ENCODE peak calls at places on chromosomes 13 and 19, in five cellular contexts. A is heart right ventricle, M is mucosa of descending colon, B is bronchial epithelial cell, R is cardiac fibroblast. Q is an unnamed sample.

GRCh38 chr19:11887618-11888531 is at the start of gene ZNF69:
- DNase-seq in A (peak), M (peak), B (peak), R (peak), Q (peak)

GRCh38 chr19:27828781-27829275 is 1384.1 kb downstream of the UQCRFS1 start:
- DNase-seq in A (no peak), M (no peak), B (no peak), R (no peak), Q (no peak)

GRCh38 chr13:29576581-29576980 is 18.9 kb downstream of the SLC7A1 start:
- DNase-seq in A (no peak), M (no peak), B (no peak), R (no peak), Q (no peak)

GRCh38 chr13:84481958-84482357 is 599.7 kb upstream of the SLITRK1 start:
- DNase-seq in A (no peak), M (no peak), B (peak), R (peak), Q (peak)

GRCh38 chr13:84405286-84405685 is 523.0 kb upstream of the SLITRK1 start:
- DNase-seq in A (no peak), M (no peak), B (peak), R (peak), Q (peak)

GRCh38 chr13:49638416-49639072 is 10.2 kb downstream of the ARL11 start:
- DNase-seq in A (no peak), M (no peak), B (peak), R (peak), Q (no peak)

GRCh38 chr13:28531195-28531955 is 36.4 kb upstream of the FLT1 start:
- DNase-seq in A (peak), M (peak), B (no peak), R (peak), Q (peak)

GRCh38 chr13:112453874-112454647 is 77.9 kb downstream of the SPACA7 start:
- DNase-seq in A (no peak), M (no peak), B (no peak), R (no peak), Q (no peak)

GRCh38 chr13:107669356-107669755 is 546.0 kb downstream of the LIG4 start:
- DNase-seq in A (no peak), M (no peak), B (no peak), R (peak), Q (no peak)

GRCh38 chr19:5103061-5103701 is 134.3 kb downstream of the KDM4B start:
- DNase-seq in A (peak), M (no peak), B (no peak), R (no peak), Q (peak)

GRCh38 chr19:18712981-18713380 is 29.5 kb downstream of the CRTC1 start:
- DNase-seq in A (no peak), M (no peak), B (no peak), R (no peak), Q (peak)

GRCh38 chr13:90197722-90198121 is 1149.8 kb upstream of the MIR17HG start:
- DNase-seq in A (no peak), M (no peak), B (peak), R (peak), Q (peak)

GRCh38 chr13:74669149-74669548 is 534.9 kb upstream of the KLF12 start:
- DNase-seq in A (no peak), M (no peak), B (no peak), R (no peak), Q (no peak)

GRCh38 chr19:23343434-23344010 is 51.7 kb downstream of the ZNF91 start:
- DNase-seq in A (no peak), M (no peak), B (no peak), R (no peak), Q (no peak)

GRCh38 chr19:532578-533484 is 1.3 kb downstream of the CDC34 start:
- DNase-seq in A (peak), M (peak), B (peak), R (peak), Q (peak)

GRCh38 chr19:38321646-38322323 is 2.1 kb downstream of the KCNK6 start:
- DNase-seq in A (peak), M (no peak), B (peak), R (peak), Q (peak)

GRCh38 chr19:3618144-3618810 is 8.3 kb downstream of the CACTIN start:
- DNase-seq in A (peak), M (peak), B (no peak), R (peak), Q (peak)

GRCh38 chr19:45968626-45969025 is 5.0 kb downstream of the NOVA2 start:
- DNase-seq in A (no peak), M (no peak), B (peak), R (no peak), Q (no peak)

GRCh38 chr19:6062274-6062673 is 48.0 kb downstream of the RFX2 start:
- DNase-seq in A (peak), M (peak), B (no peak), R (peak), Q (peak)

GRCh38 chr13:72295173-72295572 is 428.2 kb upstream of the DACH1 start:
- DNase-seq in A (no peak), M (no peak), B (no peak), R (peak), Q (peak)

GRCh38 chr13:72296246-72296645 is 429.2 kb upstream of the DACH1 start:
- DNase-seq in A (no peak), M (no peak), B (no peak), R (no peak), Q (no peak)

GRCh38 chr13:72293206-72293605 is 426.2 kb upstream of the DACH1 start:
- DNase-seq in A (no peak), M (no peak), B (peak), R (peak), Q (peak)

GRCh38 chr13:72290962-72291681 is 424.1 kb upstream of the DACH1 start:
- DNase-seq in A (no peak), M (no peak), B (peak), R (peak), Q (peak)
- TF ChIP-seq CTCF in A (no peak), M (no peak), B (no peak), R (no peak), Q (no peak)

GRCh38 chr13:44026194-44026593 is 146.5 kb downstream of the LACC1 start:
- DNase-seq in A (no peak), M (no peak), B (no peak), R (no peak), Q (no peak)
- TF ChIP-seq CTCF in A (no peak), M (no peak), B (no peak), R (peak), Q (no peak)

DNA sequence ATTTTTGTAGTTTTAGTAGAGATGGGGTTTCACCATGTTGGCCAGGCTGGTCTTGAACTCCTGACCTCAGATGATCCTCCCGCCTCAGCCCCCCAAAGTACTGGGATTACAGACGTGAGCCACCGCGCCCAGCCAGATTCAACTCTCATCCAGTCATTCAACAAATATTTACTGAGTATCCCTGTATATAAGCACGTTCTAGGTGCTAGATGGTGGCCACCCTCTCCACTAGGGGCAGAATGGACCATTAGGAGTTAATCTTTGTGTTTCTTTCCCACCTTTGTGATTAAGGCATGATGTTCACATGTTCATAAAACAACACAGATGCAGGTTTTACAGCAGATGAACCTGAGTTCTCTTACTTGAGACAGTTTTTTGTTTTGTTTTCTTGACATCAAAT is 7.3 kb downstream of the SHKBP1 start:
- DNase-seq in A (no peak), M (no peak), B (peak), R (peak), Q (no peak)
- TF ChIP-seq CTCF in A (no peak), M (no peak), B (peak), R (peak), Q (peak)

GRCh38 chr19:40533508-40533907 is 43.2 kb upstream of the SHKBP1 start:
- DNase-seq in A (no peak), M (no peak), B (no peak), R (no peak), Q (no peak)

GRCh38 chr19:40529093-40529954 is 47.3 kb upstream of the SHKBP1 start:
- DNase-seq in A (peak), M (peak), B (peak), R (peak), Q (peak)

GRCh38 chr19:40528078-40528477 is 48.6 kb upstream of the SHKBP1 start:
- DNase-seq in A (no peak), M (no peak), B (no peak), R (no peak), Q (no peak)

GRCh38 chr19:40528533-40529092 is 48.1 kb upstream of the SHKBP1 start:
- DNase-seq in A (no peak), M (no peak), B (no peak), R (no peak), Q (no peak)

DNA sequence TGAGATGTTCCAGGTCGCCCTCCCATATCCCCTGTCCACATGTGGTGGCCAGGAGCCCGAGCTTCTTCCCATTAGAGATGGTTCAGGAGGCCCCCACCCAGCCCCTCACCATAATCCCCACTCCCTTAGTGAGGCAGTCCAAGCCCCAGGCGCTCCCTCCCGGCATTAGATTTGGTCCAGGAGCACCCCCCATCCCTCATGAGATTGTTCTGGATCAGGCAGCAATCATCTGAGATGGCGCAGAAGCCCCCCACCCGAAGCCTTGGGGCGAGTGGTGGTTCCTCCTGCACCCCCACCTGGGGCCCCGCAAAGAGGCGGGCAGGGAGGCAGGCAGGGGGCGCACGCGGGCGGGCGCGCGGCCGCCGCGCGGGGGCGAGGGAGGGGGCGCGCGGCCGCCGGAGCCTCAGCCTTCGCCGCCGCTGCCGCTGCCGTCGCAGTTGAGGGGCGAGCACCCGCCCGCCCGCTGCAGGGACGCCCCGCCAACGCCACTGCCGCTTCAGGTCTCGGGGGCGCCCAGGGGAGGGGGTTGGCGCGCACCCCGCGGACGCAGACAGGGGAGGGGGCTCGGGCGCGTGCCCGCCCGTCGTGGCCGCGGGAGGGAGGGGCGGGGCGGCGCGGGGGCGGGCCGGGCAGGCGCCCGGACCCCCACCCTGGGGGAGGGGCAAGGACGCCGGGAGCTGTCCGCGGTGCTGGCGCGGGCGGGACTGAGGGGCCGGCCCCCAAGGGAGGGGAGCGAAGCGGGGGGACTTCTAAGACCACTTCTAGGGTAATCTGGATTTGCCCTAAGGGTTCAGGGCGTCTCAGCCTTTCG is 46.4 kb upstream of the SHKBP1 start:
- DNase-seq in A (no peak), M (peak), B (no peak), R (no peak), Q (no peak)
- TF ChIP-seq CTCF in A (peak), M (no peak), B (peak), R (no peak), Q (no peak)

GRCh38 chr13:114108894-114109293 is 23.5 kb downstream of the RASA3 start:
- DNase-seq in A (no peak), M (peak), B (no peak), R (no peak), Q (no peak)

GRCh38 chr13:114108141-114108761 is 24.2 kb downstream of the RASA3 start:
- DNase-seq in A (no peak), M (peak), B (no peak), R (no peak), Q (no peak)

GRCh38 chr13:114109646-114110045 is 22.8 kb downstream of the RASA3 start:
- DNase-seq in A (no peak), M (no peak), B (no peak), R (no peak), Q (no peak)

GRCh38 chr13:114111577-114111976 is 20.8 kb downstream of the RASA3 start:
- DNase-seq in A (no peak), M (no peak), B (no peak), R (no peak), Q (no peak)

DNA sequence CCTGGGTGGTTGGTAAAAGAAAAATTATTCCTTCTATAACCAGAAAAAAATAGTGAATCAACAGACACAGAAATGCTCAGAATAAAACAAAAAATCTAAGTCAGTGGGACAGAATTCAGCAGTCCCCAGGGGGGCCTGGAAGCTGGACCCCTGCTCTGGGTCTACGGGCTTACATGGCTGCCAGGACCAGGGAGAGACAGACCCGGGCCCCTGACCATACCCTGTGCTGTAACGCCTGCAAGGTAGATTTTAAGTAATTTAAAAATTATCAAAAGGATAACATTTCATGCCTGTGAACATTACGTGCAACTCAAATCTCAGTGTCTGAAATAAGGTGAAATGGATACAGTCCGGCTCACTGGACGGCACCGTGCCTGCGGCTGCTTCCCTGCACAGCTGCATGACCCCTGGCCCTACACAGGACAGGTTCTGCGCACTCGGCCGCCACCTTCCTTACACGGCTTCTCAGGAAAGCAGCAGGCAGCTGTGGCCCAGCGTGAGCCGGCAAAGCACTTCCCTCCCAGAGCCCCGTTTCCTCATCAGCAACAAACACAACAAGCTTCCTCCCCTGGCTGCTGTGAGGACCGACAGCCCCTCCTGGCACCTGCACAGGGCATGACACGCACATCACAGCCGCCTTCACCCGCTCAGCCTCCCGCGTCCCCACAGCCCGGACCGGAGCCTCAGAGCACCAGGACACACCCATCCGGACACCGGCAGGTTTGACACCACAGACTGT is 22.2 kb downstream of the RASA3 start:
- DNase-seq in A (no peak), M (no peak), B (no peak), R (no peak), Q (no peak)
- TF ChIP-seq CTCF in A (peak), M (no peak), B (no peak), R (no peak), Q (no peak)

GRCh38 chr13:62320731-62321130 is 905.1 kb upstream of the PCDH20 start:
- DNase-seq in A (no peak), M (no peak), B (no peak), R (no peak), Q (no peak)
- TF ChIP-seq CTCF in A (no peak), M (no peak), B (no peak), R (no peak), Q (no peak)

DNA sequence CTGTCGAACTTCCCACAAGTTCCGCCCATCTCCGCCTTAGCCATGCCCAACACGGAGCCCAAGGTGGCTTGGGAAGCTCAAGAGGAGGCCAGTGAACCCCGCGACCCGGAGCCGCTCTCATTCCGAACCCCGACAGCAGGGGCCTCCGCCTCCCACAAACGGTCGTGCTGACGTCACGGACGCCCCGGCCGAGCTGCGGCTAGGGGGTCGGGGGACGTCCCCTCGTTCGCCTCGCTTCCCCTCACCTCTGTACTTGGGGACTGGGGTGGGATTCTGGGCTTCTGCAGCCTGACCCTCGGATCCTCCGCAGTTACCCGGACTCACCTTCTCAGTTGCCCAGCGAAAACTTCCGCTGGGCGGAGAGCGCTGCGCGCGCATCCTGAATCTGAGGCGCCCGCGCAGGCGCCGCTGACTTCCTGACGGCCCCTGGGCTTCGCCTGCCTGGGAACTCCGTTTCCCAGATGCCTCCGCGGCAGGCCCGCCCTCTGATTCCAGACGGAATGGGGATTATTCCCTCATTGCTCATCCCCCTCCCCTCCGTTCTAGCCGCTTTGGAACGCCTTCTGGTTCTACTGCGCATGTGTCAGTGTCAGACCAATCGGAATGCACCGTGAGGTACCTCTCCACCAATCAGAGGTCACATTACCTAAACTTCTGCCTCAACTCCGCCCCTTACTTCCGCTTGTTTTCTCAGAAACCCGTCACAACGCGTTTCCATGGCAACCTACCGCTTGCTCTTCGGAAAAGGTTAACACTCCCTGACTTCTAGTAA is at the start of gene VRK3:
- DNase-seq in A (peak), M (peak), B (peak), R (peak), Q (peak)
- TF ChIP-seq CTCF in A (peak), M (no peak), B (peak), R (peak), Q (no peak)

Q was measured in fibroblast of pulmonary artery.